ENCODE peak calls at places on chromosomes 6 and 20, in six cellular contexts. One of them, this sample, is unnamed.

GRCh38 chr6:33075568-33076405 is at the start of gene HLA-DPB1:
- DNase-seq in activated T-helper 1 cell treated with anti-CD3 and anti-CD28 coated beads, Interleukin-12 subunit alpha, Interleukin-12 subunit beta, Interleukin-2, Interleukin-4 antibody, amounts not matched to agents 30 ng/mL and 10 ng/mL and 1 ng/mL, durations not matched to agents 14 hours and 24 hours and 36 hours: peak; percentile 40
- DNase-seq in NCI-H1105 treated with DMSO at 0.1 percent for 48 hours: peak; percentile 15
- DNase-seq in H7: peak; percentile 36
- DNase-seq in iPS-NIHi11: peak; percentile 62
- DNase-seq in nucleus accumbens: no peak
- DNase-seq in this sample: no peak

GRCh38 chr6:11493979-11494378 is 43.6 kb upstream of the TMEM170B start:
- DNase-seq in iPS-NIHi11: no peak
- DNase-seq in activated T-helper 1 cell treated with anti-CD3 and anti-CD28 coated beads, Interleukin-12 subunit alpha, Interleukin-12 subunit beta, Interleukin-2, Interleukin-4 antibody, amounts not matched to agents 30 ng/mL and 10 ng/mL and 1 ng/mL, durations not matched to agents 14 hours and 24 hours and 36 hours: no peak
- DNase-seq in nucleus accumbens: no peak
- DNase-seq in NCI-H1105 treated with DMSO at 0.1 percent for 48 hours: no peak
- DNase-seq in H7: no peak
- DNase-seq in this sample: no peak

GRCh38 chr6:168432196-168432595 is 8.8 kb upstream of the SMOC2 start:
- DNase-seq in H7: peak; percentile 33
- DNase-seq in iPS-NIHi11: no peak
- DNase-seq in activated T-helper 1 cell treated with anti-CD3 and anti-CD28 coated beads, Interleukin-12 subunit alpha, Interleukin-12 subunit beta, Interleukin-2, Interleukin-4 antibody, amounts not matched to agents 30 ng/mL and 10 ng/mL and 1 ng/mL, durations not matched to agents 14 hours and 24 hours and 36 hours: no peak
- DNase-seq in NCI-H1105 treated with DMSO at 0.1 percent for 48 hours: no peak
- DNase-seq in nucleus accumbens: no peak
- DNase-seq in this sample: no peak

GRCh38 chr6:29011276-29011734 is 6.2 kb upstream of the ZNF311 start:
- DNase-seq in NCI-H1105 treated with DMSO at 0.1 percent for 48 hours: peak; percentile 77
- DNase-seq in activated T-helper 1 cell treated with anti-CD3 and anti-CD28 coated beads, Interleukin-12 subunit alpha, Interleukin-12 subunit beta, Interleukin-2, Interleukin-4 antibody, amounts not matched to agents 30 ng/mL and 10 ng/mL and 1 ng/mL, durations not matched to agents 14 hours and 24 hours and 36 hours: peak; percentile 50
- DNase-seq in H7: peak; percentile 80
- DNase-seq in nucleus accumbens: no peak
- DNase-seq in iPS-NIHi11: peak; percentile 73
- DNase-seq in this sample: peak; percentile 24

GRCh38 chr6:142297996-142298753 is 3.6 kb upstream of the ADGRG6 start:
- DNase-seq in nucleus accumbens: no peak
- DNase-seq in iPS-NIHi11: no peak
- DNase-seq in NCI-H1105 treated with DMSO at 0.1 percent for 48 hours: no peak
- DNase-seq in H7: no peak
- DNase-seq in activated T-helper 1 cell treated with anti-CD3 and anti-CD28 coated beads, Interleukin-12 subunit alpha, Interleukin-12 subunit beta, Interleukin-2, Interleukin-4 antibody, amounts not matched to agents 30 ng/mL and 10 ng/mL and 1 ng/mL, durations not matched to agents 14 hours and 24 hours and 36 hours: no peak
- DNase-seq in this sample: no peak

GRCh38 chr6:162726997-162727346 is 594 bp downstream of the PRKN start:
- DNase-seq in nucleus accumbens: no peak
- DNase-seq in H7: no peak
- DNase-seq in NCI-H1105 treated with DMSO at 0.1 percent for 48 hours: no peak
- DNase-seq in iPS-NIHi11: no peak
- DNase-seq in activated T-helper 1 cell treated with anti-CD3 and anti-CD28 coated beads, Interleukin-12 subunit alpha, Interleukin-12 subunit beta, Interleukin-2, Interleukin-4 antibody, amounts not matched to agents 30 ng/mL and 10 ng/mL and 1 ng/mL, durations not matched to agents 14 hours and 24 hours and 36 hours: no peak
- DNase-seq in this sample: no peak

GRCh38 chr6:151240861-151241642 is 1.3 kb downstream of the AKAP12 start:
- DNase-seq in NCI-H1105 treated with DMSO at 0.1 percent for 48 hours: peak; percentile 75
- DNase-seq in nucleus accumbens: peak; percentile 3
- DNase-seq in H7: peak; percentile 79
- DNase-seq in iPS-NIHi11: peak; percentile 49
- DNase-seq in activated T-helper 1 cell treated with anti-CD3 and anti-CD28 coated beads, Interleukin-12 subunit alpha, Interleukin-12 subunit beta, Interleukin-2, Interleukin-4 antibody, amounts not matched to agents 30 ng/mL and 10 ng/mL and 1 ng/mL, durations not matched to agents 14 hours and 24 hours and 36 hours: no peak
- DNase-seq in this sample: peak; percentile 67

GRCh38 chr6:21595265-21595950 is 1.9 kb downstream of the SOX4 start:
- DNase-seq in H7: peak; percentile 70
- DNase-seq in NCI-H1105 treated with DMSO at 0.1 percent for 48 hours: peak; percentile 66
- DNase-seq in nucleus accumbens: no peak
- DNase-seq in iPS-NIHi11: peak; percentile 48
- DNase-seq in activated T-helper 1 cell treated with anti-CD3 and anti-CD28 coated beads, Interleukin-12 subunit alpha, Interleukin-12 subunit beta, Interleukin-2, Interleukin-4 antibody, amounts not matched to agents 30 ng/mL and 10 ng/mL and 1 ng/mL, durations not matched to agents 14 hours and 24 hours and 36 hours: no peak
- DNase-seq in this sample: peak; percentile 20

GRCh38 chr6:97665410-97665809 is 382.4 kb upstream of the MMS22L start:
- DNase-seq in H7: peak; percentile 4
- DNase-seq in iPS-NIHi11: no peak
- DNase-seq in nucleus accumbens: no peak
- DNase-seq in activated T-helper 1 cell treated with anti-CD3 and anti-CD28 coated beads, Interleukin-12 subunit alpha, Interleukin-12 subunit beta, Interleukin-2, Interleukin-4 antibody, amounts not matched to agents 30 ng/mL and 10 ng/mL and 1 ng/mL, durations not matched to agents 14 hours and 24 hours and 36 hours: no peak
- DNase-seq in NCI-H1105 treated with DMSO at 0.1 percent for 48 hours: no peak
- DNase-seq in this sample: no peak

GRCh38 chr6:138987299-138987642 is 782 bp downstream of the REPS1 start:
- DNase-seq in activated T-helper 1 cell treated with anti-CD3 and anti-CD28 coated beads, Interleukin-12 subunit alpha, Interleukin-12 subunit beta, Interleukin-2, Interleukin-4 antibody, amounts not matched to agents 30 ng/mL and 10 ng/mL and 1 ng/mL, durations not matched to agents 14 hours and 24 hours and 36 hours: no peak
- DNase-seq in nucleus accumbens: peak; percentile 35
- DNase-seq in NCI-H1105 treated with DMSO at 0.1 percent for 48 hours: peak; percentile 28
- DNase-seq in iPS-NIHi11: peak; percentile 44
- DNase-seq in H7: no peak
- DNase-seq in this sample: no peak

GRCh38 chr20:22771706-22772105 is 187.3 kb upstream of the FOXA2 start:
- DNase-seq in nucleus accumbens: no peak
- DNase-seq in iPS-NIHi11: no peak
- DNase-seq in NCI-H1105 treated with DMSO at 0.1 percent for 48 hours: no peak
- DNase-seq in H7: no peak
- DNase-seq in activated T-helper 1 cell treated with anti-CD3 and anti-CD28 coated beads, Interleukin-12 subunit alpha, Interleukin-12 subunit beta, Interleukin-2, Interleukin-4 antibody, amounts not matched to agents 30 ng/mL and 10 ng/mL and 1 ng/mL, durations not matched to agents 14 hours and 24 hours and 36 hours: no peak
- DNase-seq in this sample: no peak

GRCh38 chr20:39289316-39289715 is 327.2 kb downstream of the DHX35 start:
- DNase-seq in NCI-H1105 treated with DMSO at 0.1 percent for 48 hours: no peak
- DNase-seq in activated T-helper 1 cell treated with anti-CD3 and anti-CD28 coated beads, Interleukin-12 subunit alpha, Interleukin-12 subunit beta, Interleukin-2, Interleukin-4 antibody, amounts not matched to agents 30 ng/mL and 10 ng/mL and 1 ng/mL, durations not matched to agents 14 hours and 24 hours and 36 hours: no peak
- DNase-seq in iPS-NIHi11: peak; percentile 35
- DNase-seq in H7: peak; percentile 43
- DNase-seq in nucleus accumbens: no peak
- DNase-seq in this sample: peak; percentile 12

GRCh38 chr6:134117409-134117808 is 65.0 kb upstream of the SLC2A12 start:
- DNase-seq in nucleus accumbens: peak; percentile 32
- DNase-seq in NCI-H1105 treated with DMSO at 0.1 percent for 48 hours: no peak
- DNase-seq in iPS-NIHi11: no peak
- DNase-seq in H7: peak; percentile 30
- DNase-seq in activated T-helper 1 cell treated with anti-CD3 and anti-CD28 coated beads, Interleukin-12 subunit alpha, Interleukin-12 subunit beta, Interleukin-2, Interleukin-4 antibody, amounts not matched to agents 30 ng/mL and 10 ng/mL and 1 ng/mL, durations not matched to agents 14 hours and 24 hours and 36 hours: no peak
- DNase-seq in this sample: peak; percentile 12

GRCh38 chr6:37176268-37177082 is 6.5 kb downstream of the PIM1 start:
- DNase-seq in nucleus accumbens: no peak
- DNase-seq in activated T-helper 1 cell treated with anti-CD3 and anti-CD28 coated beads, Interleukin-12 subunit alpha, Interleukin-12 subunit beta, Interleukin-2, Interleukin-4 antibody, amounts not matched to agents 30 ng/mL and 10 ng/mL and 1 ng/mL, durations not matched to agents 14 hours and 24 hours and 36 hours: no peak
- DNase-seq in H7: no peak
- DNase-seq in NCI-H1105 treated with DMSO at 0.1 percent for 48 hours: no peak
- DNase-seq in iPS-NIHi11: no peak
- DNase-seq in this sample: no peak

GRCh38 chr20:30168025-30168799 is 1089.3 kb upstream of the DEFB115 start:
- DNase-seq in H7: peak; percentile 13
- DNase-seq in NCI-H1105 treated with DMSO at 0.1 percent for 48 hours: no peak
- DNase-seq in activated T-helper 1 cell treated with anti-CD3 and anti-CD28 coated beads, Interleukin-12 subunit alpha, Interleukin-12 subunit beta, Interleukin-2, Interleukin-4 antibody, amounts not matched to agents 30 ng/mL and 10 ng/mL and 1 ng/mL, durations not matched to agents 14 hours and 24 hours and 36 hours: peak; percentile 7
- DNase-seq in nucleus accumbens: no peak
- DNase-seq in iPS-NIHi11: peak; percentile 1
- DNase-seq in this sample: no peak

GRCh38 chr6:148628251-148628650 is 118.6 kb upstream of the UST start:
- DNase-seq in activated T-helper 1 cell treated with anti-CD3 and anti-CD28 coated beads, Interleukin-12 subunit alpha, Interleukin-12 subunit beta, Interleukin-2, Interleukin-4 antibody, amounts not matched to agents 30 ng/mL and 10 ng/mL and 1 ng/mL, durations not matched to agents 14 hours and 24 hours and 36 hours: no peak
- DNase-seq in nucleus accumbens: no peak
- DNase-seq in H7: peak; percentile 58
- DNase-seq in NCI-H1105 treated with DMSO at 0.1 percent for 48 hours: peak; percentile 22
- DNase-seq in iPS-NIHi11: peak; percentile 40
- DNase-seq in this sample: no peak

GRCh38 chr6:2738373-2738979 is 12.2 kb downstream of the MYLK4 start:
- DNase-seq in nucleus accumbens: peak; percentile 13
- DNase-seq in iPS-NIHi11: peak; percentile 62
- DNase-seq in H7: peak; percentile 72
- DNase-seq in NCI-H1105 treated with DMSO at 0.1 percent for 48 hours: peak; percentile 56
- DNase-seq in activated T-helper 1 cell treated with anti-CD3 and anti-CD28 coated beads, Interleukin-12 subunit alpha, Interleukin-12 subunit beta, Interleukin-2, Interleukin-4 antibody, amounts not matched to agents 30 ng/mL and 10 ng/mL and 1 ng/mL, durations not matched to agents 14 hours and 24 hours and 36 hours: no peak
- DNase-seq in this sample: peak; percentile 8

GRCh38 chr6:26233608-26234420 is 131.2 kb upstream of the BTN3A2 start:
- DNase-seq in nucleus accumbens: no peak
- DNase-seq in H7: no peak
- DNase-seq in NCI-H1105 treated with DMSO at 0.1 percent for 48 hours: no peak
- DNase-seq in activated T-helper 1 cell treated with anti-CD3 and anti-CD28 coated beads, Interleukin-12 subunit alpha, Interleukin-12 subunit beta, Interleukin-2, Interleukin-4 antibody, amounts not matched to agents 30 ng/mL and 10 ng/mL and 1 ng/mL, durations not matched to agents 14 hours and 24 hours and 36 hours: peak; percentile 62
- DNase-seq in iPS-NIHi11: no peak
- DNase-seq in this sample: no peak

GRCh38 chr6:82843291-82843885 is 222.3 kb downstream of the UBE3D start:
- DNase-seq in NCI-H1105 treated with DMSO at 0.1 percent for 48 hours: no peak
- DNase-seq in iPS-NIHi11: no peak
- DNase-seq in H7: no peak
- DNase-seq in activated T-helper 1 cell treated with anti-CD3 and anti-CD28 coated beads, Interleukin-12 subunit alpha, Interleukin-12 subunit beta, Interleukin-2, Interleukin-4 antibody, amounts not matched to agents 30 ng/mL and 10 ng/mL and 1 ng/mL, durations not matched to agents 14 hours and 24 hours and 36 hours: no peak
- DNase-seq in nucleus accumbens: no peak
- DNase-seq in this sample: no peak